ENCODE peak calls at places on chromosomes 5 and 9, in four cellular contexts. L is lung, R is heart right ventricle, B is NCI-H1092. F is an unnamed sample.

GRCh38 chr5:178403351-178403750 is 170.7 kb upstream of the PHYKPL start:
- DNase-seq in L (no peak), R (no peak), B (no peak), F (no peak)

GRCh38 chr9:124800306-124801259 is 23.6 kb downstream of the OLFML2A start:
- DNase-seq in R (peak; percentile 76), B (no peak), L (peak; percentile 49), F (no peak)

GRCh38 chr5:140216468-140217074 is 41.6 kb downstream of the CYSTM1 start:
- DNase-seq in L (no peak), R (no peak), B (no peak), F (peak; percentile 65)

GRCh38 chr9:69193685-69194032 is 19.6 kb downstream of the TJP2 start:
- DNase-seq in B (no peak), L (no peak), R (peak; percentile 41), F (no peak)

GRCh38 chr9:79489241-79490000 is 82.3 kb upstream of the TLE4 start:
- DNase-seq in L (no peak), R (no peak), B (no peak), F (peak; percentile 34)

GRCh38 chr9:83583151-83584014 is 39.6 kb upstream of the IDNK start:
- DNase-seq in B (peak; percentile 12), R (peak; percentile 67), L (peak; percentile 45), F (no peak)

GRCh38 chr9:34522091-34522887 is 501 bp downstream of the ENHO start:
- DNase-seq in R (no peak), B (no peak), L (no peak), F (no peak)

GRCh38 chr9:93225892-93226291 is 42.0 kb downstream of the WNK2 start:
- DNase-seq in R (no peak), B (no peak), L (no peak), F (no peak)

GRCh38 chr9:14221558-14221957 is 92.4 kb downstream of the NFIB start:
- DNase-seq in R (no peak), B (no peak), L (no peak), F (no peak)

GRCh38 chr5:179974946-179975712 is 67.4 kb upstream of the TBC1D9B start:
- DNase-seq in R (peak; percentile 8), L (no peak), B (peak; percentile 36), F (no peak)

GRCh38 chr9:114304416-114305188 is 18.3 kb upstream of the ORM1 start:
- DNase-seq in B (no peak), L (no peak), R (no peak), F (peak; percentile 8)

GRCh38 chr9:109766351-109766750 is 13.6 kb upstream of the PALM2AKAP2 start:
- DNase-seq in R (no peak), L (no peak), B (no peak), F (no peak)

GRCh38 chr9:18743421-18743820 is 269.5 kb downstream of the ADAMTSL1 start:
- DNase-seq in B (no peak), L (no peak), R (no peak), F (no peak)

GRCh38 chr9:99118782-99119466 is 14.0 kb downstream of the TGFBR1 start:
- DNase-seq in B (no peak), R (no peak), L (no peak), F (no peak)

GRCh38 chr5:107519900-107520354 is 150.8 kb downstream of the EFNA5 start:
- DNase-seq in L (no peak), B (no peak), R (no peak), F (no peak)

GRCh38 chr5:142324871-142325676 is at the start of gene SPRY4:
- DNase-seq in R (peak; percentile 94), B (peak; percentile 93), L (peak; percentile 92), F (peak; percentile 86)

GRCh38 chr5:143431789-143432188 is 28.3 kb upstream of the NR3C1 start:
- DNase-seq in R (no peak), B (no peak), L (no peak), F (no peak)

GRCh38 chr5:147403659-147404640 is 105.9 kb downstream of the DPYSL3 start:
- DNase-seq in L (peak; percentile 59), B (no peak), R (peak; percentile 65), F (peak; percentile 51)

GRCh38 chr9:121780641-121781040 is 129.2 kb downstream of the DAB2IP start:
- DNase-seq in L (no peak), R (peak; percentile 2), B (no peak), F (no peak)

GRCh38 chr5:143648696-143649095 is 163.3 kb upstream of the HMHB1 start:
- DNase-seq in L (no peak), B (no peak), R (no peak), F (no peak)

GRCh38 chr9:134369416-134370212 is 43.4 kb downstream of the RXRA start:
- DNase-seq in B (no peak), L (no peak), R (no peak), F (no peak)

GRCh38 chr9:113011911-113012381 is at the start of gene ZNF883:
- DNase-seq in B (peak; percentile 63), L (peak; percentile 42), R (peak; percentile 61), F (peak; percentile 59)

GRCh38 chr5:121257621-121258020 is 594.1 kb upstream of the FTMT start:
- DNase-seq in R (no peak), B (no peak), L (no peak), F (no peak)

GRCh38 chr5:127870914-127871313 is 167.7 kb downstream of the CCDC192 start:
- DNase-seq in B (no peak), R (peak; percentile 63), L (peak; percentile 76), F (peak; percentile 26)

GRCh38 chr5:115377468-115378217 is 81.2 kb upstream of the CCDC112 start:
- DNase-seq in B (no peak), R (peak; percentile 24), L (no peak), F (no peak)

GRCh38 chr9:88511906-88512305 is 23.1 kb upstream of the NXNL2 start:
- DNase-seq in B (no peak), L (no peak), R (no peak), F (peak; percentile 3)

GRCh38 chr5:179193746-179194145 is 133.6 kb downstream of the ZNF354C start:
- DNase-seq in R (no peak), L (no peak), B (no peak), F (no peak)